ENCODE peak calls at places on chromosome 20, in five cellular contexts. A is epithelial cell of esophagus, B is heart left ventricle, F is fibroblast of mammary gland, C is upper lobe of right lung. P is an unnamed sample.

GRCh38 chr20:60599381-60599780 is 641.2 kb downstream of the CDH26 start:
- DNase-seq in A (no peak), B (no peak), F (no peak), C (no peak), P (no peak)

GRCh38 chr20:46709459-46710148 is at the start of gene SLC2A10:
- DNase-seq in A (no peak), B (peak), F (peak), C (peak), P (peak)

GRCh38 chr20:21516180-21516567 is 2.3 kb upstream of the NKX2-2 start:
- DNase-seq in A (no peak), B (no peak), F (no peak), C (no peak), P (no peak)

GRCh38 chr20:45798935-45799642 is 7.3 kb downstream of the DNTTIP1 start:
- DNase-seq in A (peak), B (peak), F (peak), C (no peak), P (peak)

GRCh38 chr20:49729780-49730179 is 16.1 kb upstream of the B4GALT5 start:
- DNase-seq in A (no peak), B (no peak), F (peak), C (no peak), P (peak)

GRCh38 chr20:58978351-58979190 is 2.5 kb upstream of the NELFCD start:
- DNase-seq in A (no peak), B (no peak), F (no peak), C (no peak), P (no peak)

GRCh38 chr20:24116611-24117010 is 128.0 kb upstream of the GGTLC1 start:
- DNase-seq in A (no peak), B (no peak), F (no peak), C (no peak), P (no peak)

GRCh38 chr20:34585019-34585418 is 26.5 kb downstream of the MAP1LC3A start:
- DNase-seq in A (no peak), B (no peak), F (no peak), C (no peak), P (no peak)

GRCh38 chr20:48444249-48444648 is 383.6 kb downstream of the PREX1 start:
- DNase-seq in A (no peak), B (no peak), F (no peak), C (no peak), P (no peak)

GRCh38 chr20:47360207-47360488 is 3.6 kb upstream of the ZMYND8 start:
- DNase-seq in A (peak), B (no peak), F (peak), C (no peak), P (peak)

GRCh38 chr20:19808498-19808897 is 50.4 kb downstream of the RIN2 start:
- DNase-seq in A (no peak), B (no peak), F (no peak), C (no peak), P (peak)

GRCh38 chr20:911882-912600 is 4.1 kb downstream of the ANGPT4 start:
- DNase-seq in A (no peak), B (no peak), F (no peak), C (no peak), P (no peak)

GRCh38 chr20:53937929-53938367 is 132.4 kb downstream of the BCAS1 start:
- DNase-seq in A (no peak), B (no peak), F (no peak), C (peak), P (no peak)

GRCh38 chr20:61588356-61589054 is 336.4 kb downstream of the CDH4 start:
- DNase-seq in A (no peak), B (no peak), F (peak), C (no peak), P (peak)

GRCh38 chr20:45950330-45950646 is 15.8 kb downstream of the PCIF1 start:
- DNase-seq in A (no peak), B (no peak), F (no peak), C (no peak), P (no peak)

GRCh38 chr20:61350500-61351250 is 98.6 kb downstream of the CDH4 start:
- DNase-seq in A (no peak), B (no peak), F (no peak), C (no peak), P (no peak)

GRCh38 chr20:38377039-38377715 is 30.9 kb downstream of the LBP start:
- DNase-seq in A (no peak), B (no peak), F (no peak), C (no peak), P (no peak)

GRCh38 chr20:61218886-61219480 is 33.1 kb upstream of the CDH4 start:
- DNase-seq in A (no peak), B (no peak), F (peak), C (no peak), P (peak)

GRCh38 chr20:21137078-21137477 is 11.2 kb downstream of the KIZ start:
- DNase-seq in A (no peak), B (no peak), F (no peak), C (no peak), P (no peak)

GRCh38 chr20:53840462-53841000 is 229.9 kb downstream of the BCAS1 start:
- DNase-seq in A (no peak), B (no peak), F (no peak), C (no peak), P (no peak)

GRCh38 chr20:21767739-21768223 is 62.3 kb downstream of the PAX1 start:
- DNase-seq in A (no peak), B (no peak), F (no peak), C (peak), P (no peak)

GRCh38 chr20:41048475-41049242 is 20.0 kb downstream of the TOP1 start:
- DNase-seq in A (no peak), B (no peak), F (no peak), C (no peak), P (no peak)

DNA sequence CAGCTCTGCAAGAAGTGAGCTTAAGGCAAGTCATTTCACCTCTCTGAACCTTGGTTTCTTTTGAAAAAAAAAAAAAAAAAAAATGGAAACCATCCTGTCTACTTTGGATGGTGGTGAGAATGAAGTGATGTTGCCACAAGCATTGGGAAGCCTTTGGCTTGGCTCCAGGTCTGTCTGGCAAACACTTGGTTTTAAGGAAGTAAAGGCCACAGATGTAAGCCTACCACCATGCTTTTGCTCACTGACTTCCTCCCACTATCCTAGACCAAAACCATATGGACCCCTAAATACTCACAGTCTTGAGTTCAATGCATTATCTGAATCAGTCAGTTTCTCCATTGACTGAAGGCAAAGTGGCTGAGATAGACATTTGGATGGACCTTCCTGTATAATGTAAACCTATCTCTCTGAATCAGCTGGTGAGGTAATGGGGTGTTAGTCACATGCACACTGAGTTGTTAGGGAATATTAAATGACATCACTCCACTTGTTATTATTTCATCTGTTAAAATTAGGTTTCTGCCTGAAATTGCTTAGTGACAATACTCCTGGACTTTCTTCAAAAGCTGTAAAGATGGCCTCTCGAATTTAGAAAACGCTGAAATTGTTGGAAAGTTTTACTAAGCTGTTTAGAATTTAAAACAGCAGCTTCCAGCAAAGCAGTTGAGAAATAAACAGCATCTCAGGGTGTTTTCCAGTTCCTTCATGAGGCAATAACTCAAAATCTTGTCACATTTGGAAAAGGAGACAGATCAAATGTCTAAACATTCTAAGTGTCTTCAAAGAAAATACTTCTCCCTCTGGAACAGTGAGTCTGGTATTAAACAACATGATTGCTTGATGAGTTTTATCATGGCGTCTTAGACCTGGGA is 833.5 kb downstream of the DHX35 start:
- DNase-seq in A (peak), B (no peak), F (peak), C (no peak), P (peak)
- TF ChIP-seq CTCF in A (no peak), B (no peak), F (no peak), C (no peak), P (no peak)

GRCh38 chr20:5141615-5142014 is 14.8 kb downstream of the CDS2 start:
- DNase-seq in A (no peak), B (no peak), F (no peak), C (no peak), P (no peak)
- H3K4me3 ChIP-seq in A (no peak), B (no peak), F (no peak), C (no peak), P (no peak)

GRCh38 chr20:62965363-62965771 is 12.9 kb downstream of the SLC17A9 start:
- DNase-seq in A (no peak), B (no peak), F (no peak), C (peak), P (no peak)
- TF ChIP-seq CTCF in A (no peak), B (no peak), F (no peak), C (no peak), P (no peak)

GRCh38 chr20:52103911-52104545 is 87.6 kb downstream of the ZFP64 start:
- DNase-seq in A (no peak), B (no peak), F (peak), C (peak), P (peak)

GRCh38 chr20:52102559-52102958 is 89.0 kb downstream of the ZFP64 start:
- DNase-seq in A (no peak), B (no peak), F (no peak), C (no peak), P (no peak)

GRCh38 chr20:52104546-52105044 is 87.0 kb downstream of the ZFP64 start:
- DNase-seq in A (peak), B (no peak), F (peak), C (no peak), P (peak)

GRCh38 chr20:52103469-52103910 is 88.1 kb downstream of the ZFP64 start:
- DNase-seq in A (peak), B (no peak), F (peak), C (peak), P (peak)

DNA sequence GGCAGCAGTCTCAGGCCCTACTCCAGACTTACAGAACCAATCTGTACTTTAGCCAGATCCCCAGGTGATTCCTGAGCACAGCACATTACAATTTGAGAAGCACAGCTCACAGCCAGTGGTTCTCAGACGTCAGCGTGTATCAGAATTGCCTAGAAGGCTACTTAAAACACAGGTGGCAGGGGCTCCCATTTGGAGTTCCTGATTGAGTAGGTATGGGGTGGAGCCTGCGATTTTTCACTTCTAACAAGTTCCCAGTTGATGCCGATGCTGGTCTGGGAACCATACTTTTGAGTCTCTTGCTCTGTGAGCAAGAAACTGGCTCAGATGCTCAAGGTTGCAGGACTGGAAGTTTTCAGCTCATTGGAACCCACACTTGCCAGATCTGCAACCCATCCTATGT is 89.5 kb downstream of the ZFP64 start:
- DNase-seq in A (no peak), B (no peak), F (no peak), C (no peak), P (no peak)
- H3K4me3 ChIP-seq in A (no peak), B (no peak), F (no peak), C (no peak), P (no peak)

DNA sequence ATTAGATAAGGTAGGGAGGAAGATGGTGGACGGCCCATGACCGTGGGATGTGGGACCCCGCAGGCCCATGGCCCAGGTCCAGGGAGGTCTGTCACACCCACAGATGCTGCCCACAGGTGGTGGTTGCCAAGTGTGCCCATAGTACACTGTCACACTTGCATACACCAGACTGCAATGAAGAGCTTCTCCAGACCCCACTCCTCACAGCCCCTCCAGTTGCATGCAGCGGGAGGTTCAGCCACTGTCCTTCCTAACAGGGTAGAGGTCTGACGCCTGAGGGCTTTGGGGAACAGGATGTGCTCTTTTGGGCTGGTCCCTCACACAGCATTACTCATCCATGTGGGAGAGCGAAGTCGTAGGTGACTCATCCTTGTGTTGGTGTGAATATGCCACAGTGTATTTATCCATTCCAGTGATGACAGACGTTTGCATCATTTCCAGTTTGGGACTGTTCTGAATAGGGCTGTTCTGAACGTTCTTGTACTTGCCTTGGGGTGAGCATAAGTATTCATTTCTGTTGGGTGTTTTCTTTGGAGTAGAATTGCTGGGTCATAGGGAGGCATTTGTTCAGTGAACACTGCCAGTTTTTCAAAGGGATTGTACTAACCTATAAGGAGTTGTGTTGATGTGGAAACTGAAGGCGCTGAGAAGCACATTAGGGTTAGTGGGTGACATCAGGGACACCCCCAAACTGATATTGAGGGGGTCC is 10.1 kb upstream of the PYGB start:
- DNase-seq in A (peak), B (no peak), F (peak), C (no peak), P (peak)
- TF ChIP-seq CTCF in A (no peak), B (no peak), F (no peak), C (no peak), P (no peak)

GRCh38 chr20:43915209-43916072 is 789 bp downstream of the TOX2 start:
- DNase-seq in A (peak), B (no peak), F (peak), C (no peak), P (peak)

GRCh38 chr20:43916875-43917371 is 2.3 kb downstream of the TOX2 start:
- DNase-seq in A (no peak), B (no peak), F (peak), C (peak), P (no peak)

GRCh38 chr20:43914697-43915208 is at the start of gene TOX2:
- DNase-seq in A (peak), B (peak), F (no peak), C (no peak), P (peak)

GRCh38 chr20:43917380-43917779 is 2.7 kb downstream of the TOX2 start:
- DNase-seq in A (no peak), B (no peak), F (no peak), C (peak), P (no peak)

DNA sequence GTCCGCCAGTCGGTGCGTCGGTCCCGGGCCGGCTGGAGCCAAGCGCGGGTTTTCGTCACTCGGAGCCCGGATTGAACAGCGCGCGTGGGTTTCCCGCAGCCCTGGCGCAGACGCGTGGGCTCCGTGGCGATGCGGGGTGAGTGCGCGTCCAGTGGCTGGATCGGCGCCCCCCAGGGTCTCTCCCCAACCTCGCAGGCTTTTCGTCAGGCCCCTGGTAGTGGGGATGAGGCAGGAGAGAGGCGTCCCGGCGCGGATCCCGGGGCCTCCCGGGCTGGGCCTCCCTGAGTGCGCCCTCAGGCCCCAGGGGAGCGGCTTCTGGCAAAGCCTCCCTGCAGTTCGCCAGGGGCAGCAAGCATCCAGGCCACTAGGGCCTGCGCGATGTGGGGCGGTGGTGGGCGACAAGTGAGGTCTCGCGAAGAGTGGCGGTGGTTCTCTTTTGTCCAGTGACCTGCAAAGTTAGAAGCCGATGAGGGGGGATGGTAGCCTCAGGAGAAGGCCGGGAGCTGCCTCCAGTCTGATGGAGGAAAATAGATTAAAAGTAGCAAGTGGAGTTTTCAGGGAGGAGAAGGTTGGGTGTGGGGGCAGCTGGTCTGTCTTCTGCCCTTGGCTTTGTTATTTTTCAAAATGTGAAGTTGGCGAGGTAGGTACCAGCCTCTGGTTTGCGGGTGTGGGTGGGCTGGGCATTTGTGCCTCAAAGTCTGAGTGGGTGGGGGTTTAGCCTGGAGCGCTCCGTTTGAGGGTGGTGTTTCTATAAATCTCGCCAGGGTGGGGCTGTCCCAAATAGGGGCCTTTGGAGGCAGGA is 1.6 kb downstream of the TOX2 start:
- DNase-seq in A (no peak), B (no peak), F (no peak), C (no peak), P (no peak)
- H3K4me3 ChIP-seq in A (no peak), B (peak), F (peak), C (peak), P (peak)

DNA sequence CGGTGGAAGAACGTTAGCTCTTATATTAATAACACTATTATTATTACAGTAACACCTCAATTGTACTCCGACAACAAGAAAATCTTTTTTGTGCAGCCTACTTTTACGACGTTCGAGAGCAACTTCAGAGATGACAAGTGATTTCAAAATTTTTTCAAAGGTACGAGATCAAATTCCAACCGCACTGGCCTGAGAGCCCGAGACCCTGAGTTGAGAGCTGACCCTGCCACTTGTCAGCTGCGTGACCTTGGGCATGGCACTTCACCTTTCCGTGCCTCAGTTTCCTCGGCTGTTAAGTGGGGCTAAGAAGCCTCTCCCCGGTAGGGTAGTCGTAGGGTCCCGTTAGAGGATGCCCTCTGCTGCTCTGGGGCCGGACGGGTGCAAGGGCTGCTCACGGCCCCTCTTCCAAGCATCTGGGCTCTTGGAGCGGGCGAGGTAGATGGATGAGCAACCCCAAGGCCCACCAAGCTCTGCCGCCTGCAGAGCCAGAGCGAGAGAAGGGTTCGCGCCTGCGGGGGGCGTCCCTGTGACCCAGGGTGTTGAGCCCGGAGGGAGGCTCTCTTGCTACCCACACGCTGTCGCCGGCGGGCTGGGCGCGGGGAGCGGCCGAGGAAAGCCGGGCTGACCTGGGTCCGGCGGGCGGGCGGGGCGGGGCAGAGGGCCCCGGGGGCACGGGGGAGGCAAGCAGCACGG is 510 bp downstream of the NDRG3 start:
- DNase-seq in A (peak), B (peak), F (no peak), C (no peak), P (peak)
- TF ChIP-seq CTCF in A (no peak), B (no peak), F (no peak), C (no peak), P (peak)

GRCh38 chr20:33490934-33491656 is 1.2 kb downstream of the CBFA2T2 start:
- DNase-seq in A (peak), B (no peak), F (peak), C (no peak), P (peak)
- H3K4me3 ChIP-seq in A (peak), B (peak), F (peak), C (peak), P (peak)

GRCh38 chr20:57659131-57659788 is 39.0 kb upstream of the ZBP1 start:
- DNase-seq in A (no peak), B (peak), F (no peak), C (peak), P (no peak)
- TF ChIP-seq CTCF in A (no peak), B (no peak), F (no peak), C (no peak), P (no peak)

P was measured in choroid plexus epithelial cell.